ENCODE peak calls at places on chromosome 6, in ten cellular contexts. G, X, J, C, D, N, L, H, K and Y are unnamed samples. For H3K4me1, the result is how much of the 10 kb centered on the place peaks cover.

GRCh38 chr6:167093922-167094432 is 28.9 kb upstream of the CCR6 start:
- DNase-seq in H (no peak), L (no peak), G (no peak), K (no peak), J (peak), X (no peak), D (no peak), N (no peak), C (no peak), Y (peak)

GRCh38 chr6:152270301-152270925 is 366.7 kb downstream of the SYNE1 start:
- DNase-seq in X (no peak), K (no peak), D (no peak), N (no peak), C (peak), H (no peak), L (no peak), G (no peak), J (no peak), Y (no peak)

GRCh38 chr6:163170294-163170883 is 244.1 kb upstream of the QKI start:
- DNase-seq in G (no peak), C (no peak), J (no peak), K (no peak), N (no peak), H (no peak), D (no peak), L (no peak), X (peak), Y (no peak)

GRCh38 chr6:34015576-34015975 is 130.3 kb downstream of the GRM4 start:
- DNase-seq in L (no peak), H (no peak), D (no peak), G (no peak), K (no peak), J (no peak), N (no peak), X (no peak), C (no peak), Y (no peak)

GRCh38 chr6:143513410-143513809 is 1.9 kb upstream of the FUCA2 start:
- DNase-seq in C (no peak), G (no peak), D (no peak), L (no peak), X (peak), H (peak), J (peak), N (no peak), K (no peak), Y (peak)

GRCh38 chr6:15987569-15987968 is 141.3 kb upstream of the MYLIP start:
- DNase-seq in X (no peak), L (no peak), G (no peak), C (peak), H (no peak), D (no peak), N (no peak), K (no peak), J (no peak), Y (no peak)

GRCh38 chr6:145199961-145200360 is 535.4 kb downstream of the EPM2A start:
- DNase-seq in K (no peak), D (no peak), H (no peak), J (no peak), C (peak), L (no peak), G (no peak), X (no peak), N (no peak), Y (no peak)

GRCh38 chr6:136069119-136069518 is 181.0 kb downstream of the MTFR2 start:
- DNase-seq in L (no peak), K (no peak), C (peak), D (no peak), J (no peak), G (no peak), X (no peak), H (no peak), N (no peak), Y (no peak)

GRCh38 chr6:37365791-37366190 is 12.0 kb downstream of the RNF8 start:
- DNase-seq in K (no peak), D (no peak), N (no peak), G (no peak), X (no peak), L (no peak), H (no peak), J (no peak), C (peak), Y (no peak)

GRCh38 chr6:111088668-111089003 is 1.3 kb downstream of the SLC16A10 start:
- DNase-seq in D (no peak), N (no peak), K (no peak), C (no peak), G (no peak), J (no peak), H (no peak), L (no peak), X (no peak), Y (no peak)

GRCh38 chr6:109867009-109867969 is 110.8 kb upstream of the GPR6 start:
- DNase-seq in G (peak), L (no peak), X (no peak), D (no peak), J (no peak), C (peak), H (peak), N (peak), K (peak), Y (no peak)

GRCh38 chr6:40340196-40340595 is 247.0 kb downstream of the LRFN2 start:
- DNase-seq in G (no peak), C (no peak), N (no peak), X (no peak), D (peak), H (no peak), L (no peak), K (no peak), J (no peak), Y (no peak)

GRCh38 chr6:104887350-104887749 is 27.6 kb upstream of the HACE1 start:
- DNase-seq in G (no peak), N (no peak), J (no peak), C (peak), K (no peak), D (no peak), X (no peak), H (no peak), L (no peak), Y (no peak)

GRCh38 chr6:43570876-43571441 is 4.9 kb downstream of the XPO5 start:
- DNase-seq in X (no peak), D (no peak), K (no peak), L (no peak), J (no peak), H (no peak), C (peak), N (no peak), G (no peak), Y (no peak)

GRCh38 chr6:139855741-139856206 is 481.3 kb upstream of the CITED2 start:
- DNase-seq in D (no peak), H (no peak), J (no peak), N (no peak), X (no peak), G (no peak), K (no peak), L (no peak), C (peak), Y (no peak)

GRCh38 chr6:101765281-101765680 is 371.8 kb downstream of the GRIK2 start:
- DNase-seq in L (no peak), K (no peak), D (no peak), N (no peak), X (no peak), J (no peak), H (no peak), G (no peak), C (no peak), Y (no peak)

GRCh38 chr6:14824835-14825223 is 421.0 kb upstream of the JARID2 start:
- DNase-seq in N (no peak), J (no peak), H (no peak), X (no peak), D (no peak), C (no peak), G (no peak), K (no peak), L (no peak), Y (no peak)

GRCh38 chr6:54980511-54981275 is 134.1 kb downstream of the FAM83B start:
- DNase-seq in L (no peak), X (no peak), K (no peak), G (no peak), C (peak), H (no peak), N (no peak), D (no peak), J (no peak), Y (no peak)

GRCh38 chr6:82078286-82078908 is 169.1 kb downstream of the IBTK start:
- DNase-seq in D (no peak), H (no peak), X (no peak), N (no peak), G (no peak), L (no peak), C (no peak), J (no peak), K (no peak), Y (no peak)

GRCh38 chr6:53496797-53497196 is 48.1 kb downstream of the GCLC start:
- DNase-seq in K (no peak), X (no peak), J (no peak), L (no peak), H (no peak), G (no peak), N (no peak), D (no peak), C (peak), Y (no peak)

GRCh38 chr6:20575125-20575524 is 40.9 kb downstream of the CDKAL1 start:
- DNase-seq in C (no peak), L (no peak), G (no peak), D (no peak), K (no peak), J (no peak), X (no peak), H (no peak), N (no peak), Y (no peak)

GRCh38 chr6:102619585-102619984 is 1226.1 kb downstream of the GRIK2 start:
- DNase-seq in J (no peak), H (no peak), L (no peak), X (no peak), N (no peak), D (no peak), K (no peak), G (no peak), C (peak), Y (no peak)

GRCh38 chr6:113299526-113299925 is 557.6 kb upstream of the MARCKS start:
- DNase-seq in N (no peak), L (no peak), C (peak), X (no peak), H (no peak), K (no peak), D (no peak), G (no peak), J (no peak), Y (no peak)

GRCh38 chr6:38352636-38353035 is 287.1 kb downstream of the BTBD9 start:
- DNase-seq in D (no peak), K (no peak), J (no peak), G (no peak), H (no peak), X (no peak), N (no peak), L (no peak), C (peak), Y (no peak)

GRCh38 chr6:56356431-56356830 is 109.1 kb upstream of the COL21A1 start:
- DNase-seq in C (peak), L (no peak), K (no peak), N (no peak), J (no peak), X (no peak), H (no peak), G (no peak), D (no peak), Y (no peak)

GRCh38 chr6:28839443-28840120 is 84.2 kb downstream of the TRIM27 start:
- DNase-seq in L (no peak), D (no peak), J (no peak), K (no peak), X (no peak), H (no peak), N (no peak), G (no peak), C (no peak), Y (no peak)

GRCh38 chr6:144094731-144095133 is 641 bp downstream of the SF3B5 start:
- DNase-seq in H (no peak), J (no peak), X (no peak), C (no peak), K (no peak), L (peak), G (no peak), D (no peak), N (no peak), Y (peak)

GRCh38 chr6:90284745-90285481 is 11.7 kb downstream of the BACH2 start:
- DNase-seq in J (no peak), G (no peak), K (no peak), H (no peak), C (peak), N (no peak), L (no peak), D (no peak), X (no peak), Y (peak)

GRCh38 chr6:13268914-13269532 is 59.3 kb downstream of the TBC1D7 start:
- DNase-seq in K (no peak), H (no peak), C (peak), D (no peak), X (no peak), N (no peak), G (no peak), J (no peak), L (no peak), Y (no peak)

GRCh38 chr6:6686748-6687601 is 98.5 kb downstream of the LY86 start:
- DNase-seq in N (peak), H (peak), X (peak), D (peak), L (peak), J (peak), K (peak), G (no peak), C (no peak), Y (peak)

DNA sequence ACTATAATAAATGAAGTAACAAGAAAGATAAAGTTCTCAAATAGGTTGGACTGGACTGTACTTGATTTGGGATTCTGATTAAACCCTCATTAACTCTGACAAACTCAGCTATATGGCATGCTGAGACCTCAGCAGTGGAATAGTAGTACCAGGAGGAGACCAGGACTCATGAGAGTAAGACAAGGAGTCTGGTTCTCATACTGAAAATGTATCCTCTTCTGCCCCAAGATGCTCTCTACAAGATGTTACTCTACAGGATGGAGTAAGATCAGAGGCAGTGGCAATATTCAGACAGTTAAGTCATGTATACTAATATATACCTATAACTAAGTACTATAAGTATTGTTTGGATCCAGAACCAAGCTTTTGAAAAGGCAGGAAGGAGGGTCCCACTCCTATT is 31.9 kb upstream of the SYNCRIP start:
- DNase-seq in C (no peak), K (no peak), D (no peak), L (no peak), G (no peak), J (no peak), N (no peak), X (no peak), H (no peak), Y (no peak)
- TF ChIP-seq POLR2A in C (no peak), K (no peak), D (no peak), L (no peak), G (no peak), J (no peak), N (no peak), X (no peak), H (no peak), Y (no peak)

DNA sequence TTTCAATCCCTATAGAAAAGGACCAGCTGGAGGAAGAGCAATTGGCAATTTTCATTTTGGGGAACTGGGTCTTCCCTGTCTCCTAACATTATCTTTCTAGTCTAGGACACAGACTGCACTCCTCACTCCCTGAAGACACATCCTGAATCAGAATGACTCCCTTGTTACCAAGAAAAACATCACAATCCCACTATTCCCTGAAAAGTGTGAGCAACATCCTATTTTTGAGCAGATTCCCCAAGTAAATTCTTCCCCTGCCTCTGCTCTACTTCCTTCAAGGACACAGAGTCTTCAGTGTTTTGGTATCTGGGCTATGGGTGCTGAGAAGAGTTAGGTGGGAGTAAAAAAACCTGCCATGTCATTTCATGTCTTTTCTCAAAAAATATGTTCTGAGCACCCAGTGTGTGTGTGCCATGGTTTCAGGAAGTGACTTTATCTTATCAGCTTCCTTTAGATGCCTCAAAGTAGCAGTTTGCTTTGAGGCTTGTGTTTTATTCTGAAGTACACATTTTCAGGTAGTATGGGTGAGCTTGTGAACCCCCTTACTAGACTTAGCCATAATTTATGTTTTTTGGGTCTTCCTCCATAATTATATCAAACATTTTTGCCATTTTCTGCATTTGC is 12.4 kb downstream of the LAMA4 start:
- DNase-seq in G (no peak), J (no peak), C (no peak), K (no peak), X (no peak), D (no peak), N (no peak), H (no peak), L (no peak), Y (no peak)
- H3K4me1 ChIP-seq in G (under half), J (under half), C (under half), K (under half), X (under half), D (under half), N (under half), H (under half), L (under half), Y (under half)

GRCh38 chr6:150289454-150290071 is 79.2 kb upstream of the IYD start:
- DNase-seq in H (no peak), D (peak), J (no peak), C (no peak), K (no peak), N (no peak), L (no peak), G (no peak), X (no peak), Y (no peak)
- H3K27ac ChIP-seq in H (no peak), D (peak), J (no peak), C (no peak), K (no peak), N (no peak), L (peak), G (no peak), X (no peak), Y (no peak)

GRCh38 chr6:169725270-169726048 is 1.2 kb upstream of the PHF10 start:
- DNase-seq in C (peak), J (peak), K (peak), D (peak), X (peak), H (peak), N (no peak), L (no peak), G (peak), Y (peak)
- TF ChIP-seq POLR2A in C (no peak), J (peak), K (no peak), D (no peak), X (no peak), H (no peak), N (no peak), L (no peak), G (no peak), Y (no peak)

GRCh38 chr6:87705070-87705691 is 3.1 kb upstream of the AKIRIN2 start:
- DNase-seq in C (peak), L (no peak), G (no peak), J (no peak), X (no peak), H (no peak), N (no peak), D (no peak), K (no peak), Y (no peak)

GRCh38 chr6:87701676-87702588 is at the start of gene AKIRIN2:
- DNase-seq in L (peak), D (peak), C (peak), J (peak), G (peak), K (peak), N (peak), H (peak), X (peak), Y (peak)

GRCh38 chr6:87700351-87700728 is 1.7 kb downstream of the AKIRIN2 start:
- DNase-seq in N (no peak), D (no peak), L (no peak), K (no peak), X (no peak), C (no peak), G (no peak), J (no peak), H (no peak), Y (no peak)

GRCh38 chr6:87700729-87701675 is 1.0 kb downstream of the AKIRIN2 start:
- DNase-seq in X (peak), N (no peak), D (no peak), G (peak), J (peak), K (peak), H (no peak), L (no peak), C (peak), Y (peak)

DNA sequence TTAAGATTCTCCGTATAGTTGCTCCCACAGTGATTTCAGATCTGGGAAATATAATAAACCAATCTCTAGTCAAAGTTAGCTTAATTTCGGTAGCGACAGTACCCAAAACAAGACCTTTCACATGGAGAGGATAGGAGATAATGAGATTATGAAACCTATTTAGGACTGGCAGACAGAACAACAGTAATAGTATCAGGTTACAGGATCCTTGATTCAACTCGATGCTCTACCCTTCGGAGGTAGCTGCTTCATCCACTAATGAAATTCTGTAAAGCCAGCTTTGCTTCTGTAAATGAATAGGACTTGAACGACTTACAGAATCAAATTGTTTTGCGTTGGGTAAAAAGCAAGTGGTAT is 534 bp upstream of the AKIRIN2 start:
- DNase-seq in X (no peak), J (no peak), D (no peak), K (no peak), C (peak), G (no peak), N (no peak), H (no peak), L (no peak), Y (no peak)
- H3K4me1 ChIP-seq in X (under half), J (under half), D (under half), K (under half), C (under half), G (under half), N (under half), H (under half), L (under half), Y (under half)

DNA sequence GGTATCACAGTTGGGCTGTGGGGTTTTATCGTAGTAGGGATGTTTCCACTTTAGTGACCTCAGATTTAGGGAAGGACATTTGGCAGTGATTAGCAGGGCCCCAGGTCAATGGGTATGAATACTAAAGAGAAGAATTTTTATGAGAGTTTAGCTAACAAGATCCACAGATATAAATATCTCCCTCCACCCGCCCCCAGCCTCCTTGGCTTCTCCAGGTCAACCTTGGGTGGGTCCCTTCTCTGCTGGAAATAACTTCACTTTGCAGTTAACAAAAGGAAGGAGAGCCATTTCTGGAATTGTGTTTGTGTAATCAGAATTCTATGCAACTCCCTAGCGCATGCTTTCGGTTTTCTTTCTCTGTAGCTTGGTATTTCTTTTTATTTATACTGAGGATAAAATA is 27.2 kb downstream of the RIPOR2 start:
- DNase-seq in C (peak), X (no peak), K (no peak), H (no peak), N (no peak), J (no peak), D (no peak), G (no peak), L (no peak), Y (no peak)
- H3K27ac ChIP-seq in C (peak), X (no peak), K (no peak), H (no peak), N (no peak), J (peak), D (no peak), G (no peak), L (peak), Y (peak)

GRCh38 chr6:41695825-41696224 is 39.6 kb downstream of the TFEB start:
- DNase-seq in L (no peak), N (no peak), D (no peak), H (no peak), G (no peak), C (no peak), X (no peak), K (no peak), J (no peak), Y (no peak)
- TF ChIP-seq POLR2A in L (no peak), N (no peak), D (no peak), H (no peak), G (no peak), C (no peak), X (no peak), K (no peak), J (no peak), Y (no peak)

GRCh38 chr6:30610065-30610464 is 7.0 kb downstream of the PPP1R10 start:
- DNase-seq in J (no peak), X (no peak), H (no peak), L (no peak), C (no peak), D (no peak), G (no peak), N (no peak), K (no peak), Y (no peak)
- H3K4me1 ChIP-seq in J (under half), X (under half), H (under half), L (under half), C (under half), D (under half), G (under half), N (under half), K (under half), Y (half or more)

GRCh38 chr6:119035459-119035858 is 43.0 kb downstream of the FAM184A start:
- DNase-seq in X (no peak), G (no peak), J (no peak), H (no peak), L (no peak), C (no peak), K (no peak), D (no peak), N (no peak), Y (no peak)
- H3K27ac ChIP-seq in X (no peak), G (no peak), J (no peak), H (no peak), L (no peak), C (no peak), K (no peak), D (no peak), N (no peak), Y (no peak)